ENCODE peak calls at places on chromosomes 16 and 17, in five cellular contexts. V, S, M, J and Y are unnamed samples.

GRCh38 chr16:69365901-69366300 is 14.3 kb upstream of the TMED6 start:
- DNase-seq in V (no peak), S (no peak), M (no peak), J (no peak), Y (no peak)

GRCh38 chr16:55832788-55833583 is at the start of gene CES1:
- DNase-seq in V (no peak), S (peak), M (no peak), J (peak), Y (peak)

GRCh38 chr17:57401556-57402488 is 145.5 kb downstream of the MSI2 start:
- DNase-seq in V (no peak), S (no peak), M (no peak), J (no peak), Y (no peak)

GRCh38 chr16:503150-504071 is 24.1 kb upstream of the CAPN15 start:
- DNase-seq in V (no peak), S (no peak), M (no peak), J (peak), Y (no peak)

GRCh38 chr17:13727441-13728171 is 125.9 kb upstream of the HS3ST3A1 start:
- DNase-seq in V (no peak), S (no peak), M (peak), J (no peak), Y (no peak)

GRCh38 chr17:48001187-48001586 is 30.3 kb downstream of the CDK5RAP3 start:
- DNase-seq in V (no peak), S (no peak), M (peak), J (no peak), Y (no peak)

GRCh38 chr17:49252148-49252682 is 21.6 kb upstream of the PHOSPHO1 start:
- DNase-seq in V (no peak), S (no peak), M (peak), J (no peak), Y (peak)

GRCh38 chr17:47267354-47267828 is 13.8 kb downstream of the ITGB3 start:
- DNase-seq in V (no peak), S (no peak), M (peak), J (no peak), Y (no peak)

GRCh38 chr16:46573008-46573833 is 48.0 kb downstream of the SHCBP1 start:
- DNase-seq in V (no peak), S (no peak), M (peak), J (no peak), Y (no peak)

GRCh38 chr16:53220585-53220984 is 165.8 kb downstream of the CHD9 start:
- DNase-seq in V (no peak), S (no peak), M (peak), J (no peak), Y (no peak)

GRCh38 chr16:70714526-70715112 is 28.8 kb upstream of the MTSS2 start:
- DNase-seq in V (no peak), S (no peak), M (no peak), J (no peak), Y (no peak)

GRCh38 chr16:1336619-1337018 is 3.2 kb downstream of the BAIAP3 start:
- DNase-seq in V (no peak), S (no peak), M (no peak), J (no peak), Y (no peak)

GRCh38 chr16:2460916-2461315 is 1.0 kb downstream of the TEDC2 start:
- DNase-seq in V (no peak), S (no peak), M (no peak), J (no peak), Y (no peak)

GRCh38 chr16:2464333-2464732 is 4.4 kb downstream of the TEDC2 start:
- DNase-seq in V (no peak), S (no peak), M (no peak), J (no peak), Y (no peak)

GRCh38 chr16:2459647-2460390 is at the start of gene TEDC2:
- DNase-seq in V (peak), S (peak), M (peak), J (peak), Y (peak)

GRCh38 chr16:2460391-2460713 is 443 bp downstream of the TEDC2 start:
- DNase-seq in V (no peak), S (no peak), M (no peak), J (no peak), Y (no peak)

GRCh38 chr16:2462031-2462866 is 2.3 kb downstream of the TEDC2 start:
- DNase-seq in V (no peak), S (no peak), M (no peak), J (no peak), Y (peak)
- H3K27ac ChIP-seq in V (no peak), S (no peak), M (no peak), J (no peak), Y (no peak)

GRCh38 chr17:41824086-41824485 is 11.3 kb downstream of the FKBP10 start:
- DNase-seq in V (no peak), S (no peak), M (no peak), J (no peak), Y (no peak)
- H3K27ac ChIP-seq in V (no peak), S (no peak), M (peak), J (no peak), Y (no peak)

GRCh38 chr17:59617141-59617757 is 2.4 kb upstream of the CLTC start:
- DNase-seq in V (no peak), S (no peak), M (no peak), J (no peak), Y (no peak)
- H3K27ac ChIP-seq in V (no peak), S (peak), M (peak), J (no peak), Y (no peak)

GRCh38 chr17:74442670-74443515 is 11.0 kb downstream of the GPRC5C start:
- DNase-seq in V (peak), S (peak), M (peak), J (peak), Y (peak)
- H3K27ac ChIP-seq in V (peak), S (peak), M (peak), J (peak), Y (peak)

GRCh38 chr16:87984868-87985267 is 33.6 kb downstream of the BANP start:
- DNase-seq in V (no peak), S (no peak), M (no peak), J (no peak), Y (no peak)

GRCh38 chr16:87978127-87978526 is 26.9 kb downstream of the BANP start:
- DNase-seq in V (no peak), S (no peak), M (no peak), J (no peak), Y (no peak)

GRCh38 chr16:87979352-87979751 is 28.1 kb downstream of the BANP start:
- DNase-seq in V (no peak), S (no peak), M (no peak), J (no peak), Y (no peak)

GRCh38 chr16:87982491-87983415 is 31.5 kb downstream of the BANP start:
- DNase-seq in V (no peak), S (no peak), M (no peak), J (no peak), Y (no peak)
- H3K27ac ChIP-seq in V (no peak), S (no peak), M (no peak), J (no peak), Y (no peak)

GRCh38 chr16:84785843-84786538 is 33.8 kb upstream of the CRISPLD2 start:
- DNase-seq in V (no peak), S (no peak), M (peak), J (peak), Y (peak)

GRCh38 chr16:84789431-84789830 is 30.4 kb upstream of the CRISPLD2 start:
- DNase-seq in V (no peak), S (no peak), M (no peak), J (no peak), Y (no peak)

GRCh38 chr16:84788968-84789371 is 30.8 kb upstream of the CRISPLD2 start:
- DNase-seq in V (no peak), S (no peak), M (no peak), J (no peak), Y (no peak)

GRCh38 chr16:84790291-84790690 is 29.5 kb upstream of the CRISPLD2 start:
- DNase-seq in V (no peak), S (no peak), M (no peak), J (no peak), Y (no peak)

GRCh38 chr16:84786605-84787302 is 33.0 kb upstream of the CRISPLD2 start:
- DNase-seq in V (no peak), S (no peak), M (no peak), J (no peak), Y (no peak)
- H3K27ac ChIP-seq in V (no peak), S (peak), M (no peak), J (no peak), Y (no peak)

GRCh38 chr17:66676421-66676820 is 158.5 kb upstream of the CACNG5 start:
- DNase-seq in V (no peak), S (no peak), M (no peak), J (no peak), Y (peak)
- H3K27ac ChIP-seq in V (peak), S (no peak), M (no peak), J (no peak), Y (peak)

GRCh38 chr17:5526821-5527598 is 40.6 kb downstream of the MIS12 start:
- DNase-seq in V (peak), S (no peak), M (peak), J (peak), Y (peak)
- H3K27ac ChIP-seq in V (peak), S (peak), M (peak), J (peak), Y (no peak)

DNA sequence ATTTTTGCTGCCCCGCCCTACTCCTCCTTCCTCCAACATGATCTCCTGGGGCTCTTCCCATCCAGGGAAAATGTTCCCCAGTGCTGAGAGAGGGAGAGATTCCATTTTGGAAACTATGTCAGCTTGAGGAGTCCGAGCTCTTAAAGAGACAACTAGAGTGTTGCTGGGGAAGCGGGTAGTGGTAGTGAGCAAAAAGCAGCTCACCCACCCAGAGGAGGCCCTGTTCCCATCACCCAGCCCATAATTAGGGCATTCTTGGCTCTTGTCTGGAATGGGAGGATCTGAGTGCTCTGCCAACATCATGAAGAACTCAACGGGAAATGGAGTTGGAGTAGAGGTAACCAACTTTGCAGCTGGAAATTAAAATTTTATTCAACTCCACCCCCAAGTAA is 9.1 kb upstream of the MSL1 start:
- DNase-seq in V (peak), S (no peak), M (no peak), J (no peak), Y (no peak)
- H3K27ac ChIP-seq in V (peak), S (peak), M (peak), J (peak), Y (peak)

GRCh38 chr17:73304438-73304837 is 7.4 kb downstream of the CDC42EP4 start:
- DNase-seq in V (no peak), S (no peak), M (no peak), J (no peak), Y (no peak)
- H3K27ac ChIP-seq in V (peak), S (peak), M (peak), J (peak), Y (peak)